ENCODE peak calls at places on chromosomes 13 and 19, in seven cellular contexts. K, C, R, A, M, Q and X are unnamed samples. For H3K4me1, the result is how much of the 10 kb centered on the place peaks cover.

GRCh38 chr19:16620584-16620983 is 7.4 kb downstream of the MED26 start:
- DNase-seq in R (no peak), M (no peak), K (no peak), C (no peak), A (no peak), Q (no peak), X (no peak)

GRCh38 chr19:20359933-20360720 is 193.1 kb downstream of the ZNF486 start:
- DNase-seq in K (no peak), R (no peak), M (no peak), A (peak), Q (no peak), C (peak), X (no peak)

GRCh38 chr13:22455036-22455435 is 725.7 kb upstream of the SGCG start:
- DNase-seq in A (no peak), Q (no peak), C (peak), R (no peak), K (no peak), M (no peak), X (no peak)

GRCh38 chr13:112955271-112955937 is 13.6 kb upstream of the MCF2L start:
- DNase-seq in A (no peak), C (no peak), K (no peak), R (no peak), Q (no peak), M (peak), X (no peak)

GRCh38 chr13:96089749-96090239 is at the start of gene HS6ST3:
- DNase-seq in Q (peak), R (peak), A (peak), K (no peak), C (peak), M (peak), X (peak)

GRCh38 chr19:10268077-10268476 is 2.8 kb upstream of the ICAM1 start:
- DNase-seq in R (no peak), C (no peak), A (no peak), Q (no peak), K (no peak), M (peak), X (no peak)

GRCh38 chr19:33819875-33820781 is 23.5 kb downstream of the KCTD15 start:
- DNase-seq in Q (peak), M (peak), C (peak), K (peak), A (peak), R (peak), X (peak)

GRCh38 chr13:25971499-25972145 is 80.2 kb downstream of the SHISA2 start:
- DNase-seq in K (no peak), R (no peak), C (no peak), Q (no peak), M (no peak), A (peak), X (no peak)

GRCh38 chr19:33297401-33298145 is 4.8 kb downstream of the CEBPA start:
- DNase-seq in M (peak), C (no peak), K (no peak), R (no peak), Q (peak), A (no peak), X (no peak)

GRCh38 chr19:35715981-35716734 is 1.6 kb upstream of the KMT2B start:
- DNase-seq in Q (peak), K (peak), A (peak), R (peak), C (no peak), M (peak), X (no peak)

GRCh38 chr13:111396457-111396856 is 76.0 kb downstream of the TEX29 start:
- DNase-seq in Q (no peak), K (no peak), C (no peak), R (peak), A (no peak), M (peak), X (no peak)

GRCh38 chr19:37983916-37984315 is 76.9 kb downstream of the SIPA1L3 start:
- DNase-seq in K (peak), R (no peak), M (no peak), A (no peak), Q (no peak), C (no peak), X (peak)

GRCh38 chr13:94707400-94708021 is 4.8 kb downstream of the SOX21 start:
- DNase-seq in R (no peak), K (no peak), M (no peak), C (peak), A (peak), Q (no peak), X (no peak)

GRCh38 chr13:98959775-98960325 is 18.0 kb downstream of the DOCK9 start:
- DNase-seq in A (no peak), M (no peak), R (no peak), K (no peak), Q (no peak), C (no peak), X (no peak)

GRCh38 chr19:21084343-21084742 is 2.3 kb downstream of the ZNF714 start:
- DNase-seq in K (no peak), A (no peak), R (no peak), M (no peak), C (peak), Q (no peak), X (no peak)

GRCh38 chr13:74204606-74205312 is 70.6 kb upstream of the KLF12 start:
- DNase-seq in C (no peak), Q (no peak), M (no peak), R (no peak), K (no peak), A (no peak), X (no peak)

GRCh38 chr13:20439261-20439660 is 86.4 kb downstream of the CRYL1 start:
- DNase-seq in A (no peak), M (no peak), Q (no peak), K (no peak), R (no peak), C (no peak), X (no peak)

GRCh38 chr19:13260883-13261653 is 110.9 kb downstream of the IER2 start:
- DNase-seq in C (peak), Q (no peak), R (no peak), A (no peak), K (no peak), M (no peak), X (no peak)

GRCh38 chr13:105806335-105806920 is 729.0 kb downstream of the EFNB2 start:
- DNase-seq in M (no peak), Q (no peak), C (no peak), R (no peak), K (no peak), A (no peak), X (no peak)

GRCh38 chr13:21616205-21616604 is 12.2 kb upstream of the MICU2 start:
- DNase-seq in M (no peak), A (no peak), K (no peak), R (no peak), Q (no peak), C (no peak), X (no peak)

GRCh38 chr19:28424041-28424440 is 788.9 kb downstream of the UQCRFS1 start:
- DNase-seq in K (no peak), Q (no peak), R (no peak), C (peak), A (peak), M (no peak), X (no peak)

GRCh38 chr13:50123862-50124535 is 108.8 kb downstream of the KCNRG start:
- DNase-seq in A (peak), Q (peak), M (no peak), C (peak), R (no peak), K (peak), X (peak)

GRCh38 chr13:50125556-50126377 is 110.5 kb downstream of the KCNRG start:
- DNase-seq in A (peak), C (peak), R (peak), Q (peak), M (peak), K (peak), X (peak)

GRCh38 chr13:50124536-50125305 is 109.5 kb downstream of the KCNRG start:
- DNase-seq in Q (peak), K (peak), R (peak), C (peak), A (peak), M (peak), X (no peak)

GRCh38 chr13:50126378-50127016 is 111.3 kb downstream of the KCNRG start:
- DNase-seq in A (peak), Q (peak), C (peak), K (no peak), M (no peak), R (peak), X (no peak)

DNA sequence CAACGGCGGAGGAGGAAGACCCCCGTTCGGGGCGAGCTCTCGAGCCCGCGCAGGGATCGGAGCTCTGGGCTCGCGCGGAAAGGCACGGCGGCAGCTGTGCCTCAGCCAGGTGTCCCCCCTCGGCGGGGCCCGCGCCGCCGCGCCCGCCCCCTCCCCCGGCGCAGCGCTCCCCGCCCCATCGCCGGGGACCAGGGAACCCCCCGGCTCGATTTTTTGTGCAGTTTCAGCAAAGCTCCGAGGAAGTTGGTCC is 110.0 kb downstream of the KCNRG start:
- DNase-seq in A (no peak), Q (no peak), C (no peak), M (no peak), K (no peak), R (no peak), X (no peak)
- H3K4me1 ChIP-seq in A (half or more), Q (under half), C (under half), M (under half), K (half or more), R (under half), X (under half)

DNA sequence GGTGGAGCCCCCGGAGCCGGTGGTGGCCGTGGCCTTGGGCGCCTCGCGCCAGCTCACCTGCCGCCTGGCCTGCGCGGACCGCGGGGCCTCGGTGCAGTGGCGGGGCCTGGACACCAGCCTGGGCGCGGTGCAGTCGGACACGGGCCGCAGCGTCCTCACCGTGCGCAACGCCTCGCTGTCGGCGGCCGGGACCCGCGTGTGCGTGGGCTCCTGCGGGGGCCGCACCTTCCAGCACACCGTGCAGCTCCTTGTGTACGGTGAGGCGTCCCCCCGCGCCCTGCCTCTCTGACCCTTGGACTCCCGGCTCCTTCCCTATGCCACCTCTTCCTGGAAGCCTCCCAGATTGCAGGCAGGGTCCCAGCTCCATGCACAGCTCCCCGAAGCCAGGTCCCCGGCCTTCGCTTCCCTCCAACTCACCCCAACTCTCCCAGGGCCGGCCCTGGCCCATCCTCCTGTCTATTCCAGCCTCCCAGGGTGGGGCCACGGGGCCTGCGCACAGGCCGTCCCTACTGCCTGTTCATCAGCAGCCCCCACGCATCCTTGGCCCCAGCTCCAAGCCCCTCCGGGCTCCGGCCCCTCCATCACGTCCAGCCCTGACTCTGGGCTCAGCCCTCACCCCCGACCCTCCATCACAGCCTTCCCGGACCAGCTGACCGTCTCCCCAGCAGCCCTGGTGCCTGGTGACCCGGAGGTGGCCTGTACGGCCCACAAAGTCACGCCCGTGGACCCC is 1.7 kb downstream of the MADCAM1 start:
- DNase-seq in A (peak), K (peak), R (no peak), C (no peak), M (no peak), Q (no peak), X (no peak)
- H3K4me3 ChIP-seq in A (peak), K (no peak), R (no peak), C (no peak), M (no peak), Q (no peak), X (no peak)

GRCh38 chr19:50821248-50821612 is 2.4 kb downstream of the KLK1 start:
- DNase-seq in R (no peak), A (no peak), Q (no peak), C (no peak), M (no peak), K (no peak), X (no peak)

GRCh38 chr19:50820549-50821247 is 2.9 kb downstream of the KLK1 start:
- DNase-seq in A (peak), M (no peak), C (no peak), R (no peak), K (no peak), Q (peak), X (no peak)

GRCh38 chr19:50823389-50824042 is at the start of gene KLK1:
- DNase-seq in K (no peak), Q (peak), M (no peak), R (no peak), A (no peak), C (no peak), X (no peak)

GRCh38 chr19:50821622-50822021 is 2.0 kb downstream of the KLK1 start:
- DNase-seq in A (no peak), K (no peak), M (no peak), C (no peak), Q (no peak), R (no peak), X (no peak)

GRCh38 chr19:50822661-50823208 is 852 bp downstream of the KLK1 start:
- DNase-seq in A (no peak), R (no peak), M (no peak), K (no peak), C (no peak), Q (no peak), X (no peak)
- H3K4me1 ChIP-seq in A (under half), R (under half), M (under half), K (under half), C (under half), Q (under half), X (under half)

GRCh38 chr13:50127017-50127725 is 111.9 kb downstream of the KCNRG start:
- DNase-seq in R (peak), M (peak), Q (peak), C (peak), K (peak), A (peak), X (peak)

GRCh38 chr13:50129065-50129922 is 114.0 kb downstream of the KCNRG start:
- DNase-seq in M (no peak), A (peak), K (no peak), R (no peak), C (peak), Q (no peak), X (peak)

GRCh38 chr13:50127726-50128291 is 112.6 kb downstream of the KCNRG start:
- DNase-seq in R (no peak), K (no peak), A (peak), M (no peak), C (peak), Q (no peak), X (peak)

GRCh38 chr13:50129923-50130685 is 114.9 kb downstream of the KCNRG start:
- DNase-seq in K (peak), R (peak), A (peak), M (no peak), C (peak), Q (peak), X (peak)

GRCh38 chr13:50128406-50129048 is 113.3 kb downstream of the KCNRG start:
- DNase-seq in C (peak), K (no peak), Q (no peak), A (peak), R (no peak), M (no peak), X (no peak)
- H3K4me3 ChIP-seq in C (no peak), K (no peak), Q (no peak), A (peak), R (no peak), M (no peak), X (no peak)

DNA sequence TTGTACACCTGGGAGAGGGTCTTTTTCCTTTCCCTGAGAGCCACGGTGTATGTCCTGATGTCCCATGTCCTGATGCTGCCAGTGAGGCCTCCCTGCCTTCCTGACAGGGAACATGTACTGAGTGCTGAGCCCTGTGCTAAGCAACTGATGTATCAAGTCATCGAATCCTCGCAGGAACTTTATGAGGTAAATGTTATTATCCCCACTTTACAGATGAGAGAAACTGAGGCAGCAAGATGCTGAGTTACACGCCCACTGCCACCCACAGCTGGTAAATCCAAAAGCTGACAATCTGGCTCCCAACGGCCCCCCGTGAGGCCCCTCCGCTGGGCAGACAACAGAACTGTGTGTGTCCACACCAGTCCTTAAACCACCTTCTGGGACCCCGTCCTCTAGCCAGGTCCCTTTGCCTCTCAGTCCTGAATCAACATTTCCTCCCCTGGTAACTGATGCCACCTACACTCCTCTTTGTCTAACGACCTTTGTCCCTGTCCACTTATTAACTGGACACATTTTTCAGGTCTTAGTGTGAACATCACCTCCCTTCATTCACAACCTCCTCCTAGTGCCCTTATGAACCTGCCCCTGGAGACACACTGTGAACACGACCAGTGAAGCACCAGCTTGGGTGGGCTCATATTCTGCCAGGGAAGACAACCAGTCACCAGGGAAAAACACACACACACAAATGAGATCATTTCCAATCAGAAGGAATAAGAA is 5.4 kb upstream of the VSIG10L start:
- DNase-seq in K (no peak), R (no peak), C (no peak), A (no peak), Q (no peak), M (no peak), X (no peak)
- H3K4me1 ChIP-seq in K (under half), R (under half), C (under half), A (under half), Q (under half), M (under half), X (under half)